ENCODE peak calls at places on chromosomes 12 and 14, in five cellular contexts. Q is HCT116, W is HepG2, J is H1, Y is K562. H is an unnamed sample.

GRCh38 chr14:79840068-79840467 is 371.2 kb downstream of the DIO2 start:
- DNase-seq in Q (no peak), J (no peak), Y (no peak), W (no peak), H (no peak)

GRCh38 chr12:57241556-57242310 is 9.3 kb downstream of the STAC3 start:
- DNase-seq in W (no peak), Y (no peak), J (no peak), Q (no peak), H (no peak)

GRCh38 chr12:125549836-125550235 is 484.6 kb downstream of the AACS start:
- DNase-seq in J (peak; percentile 29), W (no peak), Q (no peak), Y (peak; percentile 19), H (no peak)

GRCh38 chr12:40197590-40197989 is 27.2 kb upstream of the LRRK2 start:
- DNase-seq in Y (no peak), Q (no peak), W (no peak), J (no peak), H (no peak)

GRCh38 chr12:117367006-117367638 is 5.7 kb upstream of the NOS1 start:
- DNase-seq in W (peak; percentile 63), Q (peak; percentile 69), J (peak; percentile 66), Y (peak; percentile 81), H (peak; percentile 12)

GRCh38 chr12:132622437-132623071 is 4.0 kb downstream of the P2RX2 start:
- DNase-seq in Q (no peak), J (no peak), Y (no peak), W (no peak), H (no peak)

GRCh38 chr12:563899-564298 is 99.3 kb downstream of the NINJ2 start:
- DNase-seq in Q (no peak), Y (no peak), J (no peak), W (no peak), H (no peak)

GRCh38 chr12:128098725-128099124 is 168.2 kb upstream of the TMEM132C start:
- DNase-seq in Y (no peak), Q (no peak), J (no peak), W (no peak), H (no peak)

GRCh38 chr12:107847830-107848229 is 73.3 kb downstream of the ASCL4 start:
- DNase-seq in Q (no peak), Y (no peak), W (no peak), J (no peak), H (no peak)

GRCh38 chr12:94145231-94145979 is 3.0 kb upstream of the PLXNC1 start:
- DNase-seq in W (no peak), Q (peak; percentile 16), Y (peak; percentile 23), J (no peak), H (no peak)

GRCh38 chr12:129893691-129894090 is 10.1 kb downstream of the TMEM132D start:
- DNase-seq in W (no peak), Q (no peak), J (no peak), Y (no peak), H (no peak)

GRCh38 chr12:82627799-82628198 is 58.9 kb upstream of the TMTC2 start:
- DNase-seq in Y (no peak), J (no peak), W (peak; percentile 21), Q (peak; percentile 26), H (no peak)

GRCh38 chr14:20652996-20653975 is 11.8 kb upstream of the OR6S1 start:
- DNase-seq in Q (peak; percentile 91), J (peak; percentile 98), Y (peak; percentile 22), W (peak; percentile 32), H (peak; percentile 45)

GRCh38 chr12:39605996-39606395 is 13.6 kb downstream of the ABCD2 start:
- DNase-seq in Q (peak; percentile 59), J (no peak), Y (no peak), W (no peak), H (no peak)

GRCh38 chr12:108315486-108316105 is 23.5 kb downstream of the CMKLR1 start:
- DNase-seq in W (no peak), Y (no peak), J (no peak), Q (no peak), H (no peak)

GRCh38 chr14:101958418-101959185 is 5.8 kb upstream of the DYNC1H1 start:
- DNase-seq in W (no peak), J (no peak), Y (no peak), Q (no peak), H (no peak)

GRCh38 chr14:69993326-69993725 is 114.1 kb downstream of the SMOC1 start:
- DNase-seq in Q (no peak), J (no peak), W (no peak), Y (no peak), H (no peak)

GRCh38 chr12:4797096-4797495 is 76.9 kb downstream of the GALNT8 start:
- DNase-seq in J (no peak), W (no peak), Y (no peak), Q (no peak), H (no peak)

GRCh38 chr14:54681819-54682261 is 114.9 kb downstream of the SAMD4A start:
- DNase-seq in Y (no peak), J (no peak), Q (no peak), W (no peak), H (no peak)

GRCh38 chr12:18462437-18462836 is 201.1 kb downstream of the PIK3C2G start:
- DNase-seq in J (no peak), W (no peak), Q (no peak), Y (no peak), H (no peak)

GRCh38 chr14:21528381-21529348 is 2.5 kb upstream of the SALL2 start:
- DNase-seq in W (peak; percentile 93), Y (peak; percentile 47), J (no peak), Q (no peak), H (no peak)

GRCh38 chr12:100753837-100754236 is 40.7 kb upstream of the ANO4 start:
- DNase-seq in W (no peak), Q (no peak), Y (no peak), J (no peak), H (no peak)

GRCh38 chr12:123763093-123763492 is 992 bp downstream of the DNAH10 start:
- DNase-seq in J (peak; percentile 41), W (no peak), Q (no peak), Y (no peak), H (no peak)

GRCh38 chr14:32681598-32681997 is 257.1 kb upstream of the NPAS3 start:
- DNase-seq in Y (no peak), Q (no peak), W (no peak), J (no peak), H (no peak)

GRCh38 chr12:55927588-55928502 is at the start of gene PYM1:
- DNase-seq in Q (peak; percentile 66), Y (peak; percentile 82), W (peak; percentile 89), J (peak; percentile 74), H (peak; percentile 76)
- TF ChIP-seq POLR2A in Q (peak; percentile 40), Y (peak; percentile 89), W (peak; percentile 64), J (peak; percentile 77), H (peak; percentile 78)

GRCh38 chr12:63985456-63985855 is 141.0 kb downstream of the SRGAP1 start:
- DNase-seq in Y (no peak), Q (no peak), J (no peak), W (no peak), H (no peak)

GRCh38 chr12:63994704-63995103 is 150.2 kb downstream of the SRGAP1 start:
- DNase-seq in J (no peak), W (no peak), Q (no peak), Y (no peak), H (no peak)

GRCh38 chr12:63985945-63986344 is 141.4 kb downstream of the SRGAP1 start:
- DNase-seq in J (no peak), Y (no peak), Q (no peak), W (peak; percentile 5), H (no peak)

GRCh38 chr12:63991036-63991547 is 146.6 kb downstream of the SRGAP1 start:
- DNase-seq in Q (no peak), W (no peak), J (no peak), Y (no peak), H (no peak)

GRCh38 chr12:63989301-63989845 is 144.9 kb downstream of the SRGAP1 start:
- DNase-seq in Q (no peak), Y (no peak), J (no peak), W (peak; percentile 55), H (no peak)
- TF ChIP-seq JUND in Q (no peak), Y (no peak), J (no peak), W (no peak), H (no peak)

DNA sequence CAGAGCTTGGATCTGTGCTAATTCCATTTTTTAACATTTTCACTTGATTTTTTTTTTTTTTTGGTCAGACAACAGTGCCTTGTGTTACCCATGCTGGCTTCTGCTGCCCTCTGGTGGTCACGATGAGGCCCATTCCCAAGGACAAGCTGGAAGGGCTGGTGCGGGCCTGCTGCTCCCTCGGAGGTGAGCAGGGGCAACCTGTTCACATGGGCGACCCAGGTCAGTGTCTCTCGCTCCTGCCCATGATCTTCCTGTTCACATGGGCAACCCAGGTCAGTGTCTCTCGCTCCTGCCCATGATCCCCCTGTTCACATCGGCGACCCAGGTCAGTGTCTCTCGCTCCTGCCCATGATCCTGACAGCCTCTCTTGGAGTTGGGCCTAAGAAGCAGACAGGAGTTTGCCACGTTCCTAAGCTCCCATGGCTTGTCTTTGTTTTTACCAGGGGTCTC is 59.4 kb downstream of the DGLUCY start:
- DNase-seq in Y (peak; percentile 70), J (peak; percentile 63), W (peak; percentile 62), Q (peak; percentile 45), H (peak; percentile 23)
- TF ChIP-seq POLR2A in Y (no peak), J (no peak), W (no peak), Q (no peak), H (no peak)

GRCh38 chr12:116018282-116018681 is 259.2 kb downstream of the MED13L start:
- DNase-seq in J (no peak), Y (no peak), W (no peak), Q (no peak), H (no peak)
- TF ChIP-seq JUND in J (no peak), Y (no peak), W (no peak), Q (no peak), H (no peak)

GRCh38 chr14:68211421-68211820 is 391.8 kb downstream of the RAD51B start:
- DNase-seq in W (no peak), Y (no peak), Q (no peak), J (no peak), H (no peak)

GRCh38 chr14:68211886-68212285 is 392.3 kb downstream of the RAD51B start:
- DNase-seq in Y (no peak), Q (no peak), W (no peak), J (no peak), H (no peak)

GRCh38 chr14:68208218-68208617 is 388.6 kb downstream of the RAD51B start:
- DNase-seq in Y (no peak), J (no peak), W (no peak), Q (no peak), H (no peak)

GRCh38 chr14:68208726-68209125 is 389.1 kb downstream of the RAD51B start:
- DNase-seq in Q (no peak), W (no peak), Y (no peak), J (no peak), H (no peak)

GRCh38 chr14:68210729-68211299 is 391.2 kb downstream of the RAD51B start:
- DNase-seq in Q (no peak), Y (peak; percentile 22), W (peak; percentile 39), J (no peak), H (peak; percentile 100)
- TF ChIP-seq POLR2A in Q (no peak), Y (no peak), W (no peak), J (no peak), H (no peak)

GRCh38 chr14:36975834-36976233 is 196.6 kb downstream of the SLC25A21 start:
- DNase-seq in J (no peak), W (peak; percentile 79), Q (no peak), Y (no peak), H (no peak)
- TF ChIP-seq JUND in J (no peak), W (no peak), Q (no peak), Y (no peak), H (no peak)

GRCh38 chr12:1804545-1805332 is 15.6 kb upstream of the LRTM2 start:
- DNase-seq in W (peak; percentile 69), Q (peak; percentile 75), Y (peak; percentile 89), J (peak; percentile 82), H (peak; percentile 60)
- TF ChIP-seq POLR2A in W (no peak), Q (peak; percentile 59), Y (peak; percentile 39), J (no peak), H (peak; percentile 66)